ENCODE peak calls at places on chromosomes 12 and 14, in seven cellular contexts. V is AG04449, S is thoracic aorta, I is astrocyte, D is astrocyte of the spinal cord, Y is body of pancreas, Q is Caco-2. M is an unnamed sample.
A peak's percentile ranks its signal among the peaks of the same experiment; 100 is the strongest.

GRCh38 chr12:94386422-94386821 is 73.2 kb downstream of the CEP83 start:
- DNase-seq in I (peak; percentile 77), D (no peak), V (peak; percentile 12), Q (no peak), Y (no peak), S (no peak), M (peak; percentile 89)

GRCh38 chr14:72947366-72948160 is 21.3 kb downstream of the DCAF4 start:
- DNase-seq in Y (no peak), I (peak; percentile 20), S (no peak), Q (no peak), V (no peak), D (no peak), M (no peak)

GRCh38 chr12:116612436-116612835 is 53.3 kb downstream of the MAP1LC3B2 start:
- DNase-seq in Q (no peak), D (no peak), S (no peak), V (no peak), Y (no peak), I (no peak), M (no peak)

GRCh38 chr14:68364823-68365222 is 428.0 kb downstream of the ZFP36L1 start:
- DNase-seq in Y (no peak), I (peak; percentile 44), Q (no peak), S (no peak), V (no peak), D (no peak), M (peak; percentile 20)

GRCh38 chr12:110282956-110283817 is 2.1 kb downstream of the ATP2A2 start:
- DNase-seq in S (no peak), D (no peak), Q (no peak), V (no peak), I (no peak), Y (no peak), M (no peak)

GRCh38 chr12:32051511-32052299 is 54.9 kb upstream of the BICD1 start:
- DNase-seq in Y (no peak), S (no peak), V (peak; percentile 73), D (peak; percentile 87), Q (no peak), I (peak; percentile 90), M (peak; percentile 87)

GRCh38 chr12:12008931-12009611 is 61.7 kb upstream of the BCL2L14 start:
- DNase-seq in Y (no peak), I (peak; percentile 81), S (no peak), V (no peak), Q (no peak), D (peak; percentile 92), M (peak; percentile 28)

GRCh38 chr14:31994391-31995033 is 82.6 kb upstream of the ARHGAP5 start:
- DNase-seq in S (no peak), V (no peak), I (peak; percentile 75), Q (no peak), Y (no peak), D (peak; percentile 37), M (peak; percentile 53)

GRCh38 chr12:109709401-109710278 is 4.0 kb upstream of the FAM222A start:
- DNase-seq in Y (peak; percentile 56), Q (no peak), V (no peak), I (no peak), D (no peak), S (no peak), M (no peak)

GRCh38 chr12:34598851-34599529 is 576.7 kb downstream of the ALG10 start:
- DNase-seq in Q (peak; percentile 22), Y (no peak), I (no peak), V (no peak), S (no peak), D (no peak), M (no peak)

GRCh38 chr14:31909977-31910376 is 167.1 kb upstream of the ARHGAP5 start:
- DNase-seq in V (no peak), I (no peak), D (no peak), Y (no peak), S (no peak), Q (no peak), M (no peak)

GRCh38 chr12:121860257-121860656 is 1.6 kb upstream of the HPD start:
- DNase-seq in V (no peak), Q (no peak), Y (peak; percentile 44), I (no peak), S (no peak), D (no peak), M (no peak)

GRCh38 chr12:104702565-104703139 is 245.9 kb downstream of the CHST11 start:
- DNase-seq in I (no peak), Y (peak; percentile 37), S (peak; percentile 33), D (peak; percentile 18), Q (no peak), V (no peak), M (peak; percentile 80)

GRCh38 chr12:27343255-27344000 is 10.8 kb downstream of the BMAL2 start:
- DNase-seq in S (no peak), I (peak; percentile 97), Q (no peak), Y (no peak), V (peak; percentile 80), D (peak; percentile 90), M (peak; percentile 95)

GRCh38 chr12:91778938-91779400 is 366.7 kb downstream of the BTG1 start:
- DNase-seq in D (peak; percentile 86), Y (no peak), S (peak; percentile 3), Q (peak; percentile 41), V (peak; percentile 51), I (peak; percentile 91), M (peak; percentile 76)

GRCh38 chr12:98238513-98238912 is 276.9 kb upstream of the TMPO start:
- DNase-seq in V (peak; percentile 5), I (peak; percentile 84), D (peak; percentile 52), S (no peak), Q (no peak), Y (no peak), M (peak; percentile 62)

GRCh38 chr14:99407416-99407815 is 73.2 kb downstream of the SETD3 start:
- DNase-seq in Q (no peak), D (no peak), Y (no peak), I (no peak), V (no peak), S (no peak), M (no peak)

GRCh38 chr14:69937367-69937777 is 58.2 kb downstream of the SMOC1 start:
- DNase-seq in D (no peak), Q (no peak), S (no peak), V (no peak), Y (peak; percentile 19), I (no peak), M (no peak)

GRCh38 chr12:70664463-70664862 is 27.2 kb upstream of the PTPRB start:
- DNase-seq in V (no peak), Q (no peak), D (peak; percentile 47), S (no peak), I (peak; percentile 75), Y (no peak), M (peak; percentile 8)

DNA sequence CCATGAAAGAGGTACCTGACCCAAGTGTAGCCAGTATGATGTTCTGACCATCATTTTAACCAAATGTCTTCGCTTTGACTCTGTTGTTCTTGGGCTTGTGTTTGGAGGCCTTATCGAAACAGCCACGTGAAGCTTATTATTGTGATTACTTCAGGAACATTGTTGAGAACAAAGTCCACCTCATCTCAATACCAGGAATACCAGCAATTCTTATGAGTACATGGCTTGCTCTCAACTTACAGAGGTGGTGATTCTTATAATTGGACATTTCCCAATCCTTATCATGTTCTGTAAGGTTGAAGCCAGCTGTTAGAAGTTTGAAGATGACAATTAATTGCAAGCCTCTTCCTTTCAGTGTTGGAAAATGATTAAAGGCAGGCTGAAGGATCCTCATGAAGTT is 21.8 kb upstream of the RPS6KA5 start:
- DNase-seq in S (no peak), D (no peak), Q (no peak), Y (no peak), V (no peak), I (no peak), M (no peak)
- TF ChIP-seq CTCF in S (no peak), D (no peak), Q (no peak), Y (no peak), V (no peak), I (no peak), M (no peak)

DNA sequence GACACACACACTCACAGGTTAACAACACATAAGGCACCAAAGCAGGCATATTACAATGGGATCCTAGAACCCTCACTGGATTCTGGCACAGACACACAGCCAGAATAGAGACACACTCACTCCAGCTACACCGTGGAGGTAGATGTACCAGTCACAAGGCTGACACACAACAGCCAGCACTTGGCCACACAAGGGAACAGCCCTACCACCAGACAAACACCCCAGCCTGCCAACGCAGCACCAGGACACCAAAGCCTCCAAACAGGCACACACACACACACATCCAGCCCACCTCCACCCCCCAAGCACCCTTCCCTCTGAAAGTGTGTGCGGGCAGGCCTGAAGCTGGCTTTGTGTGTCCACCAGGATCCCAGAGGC is 10.9 kb upstream of the ITGB7 start:
- DNase-seq in Y (no peak), S (no peak), I (no peak), Q (no peak), D (no peak), V (no peak), M (no peak)
- H3K4me3 ChIP-seq in Y (no peak overlapping the region), S (peak overlapping the region; percentile 82), I (peak overlapping the region; percentile 41), Q (no peak overlapping the region), D (peak overlapping the region; percentile 57), V (peak overlapping the region; percentile 95), M (peak overlapping the region; percentile 66)

DNA sequence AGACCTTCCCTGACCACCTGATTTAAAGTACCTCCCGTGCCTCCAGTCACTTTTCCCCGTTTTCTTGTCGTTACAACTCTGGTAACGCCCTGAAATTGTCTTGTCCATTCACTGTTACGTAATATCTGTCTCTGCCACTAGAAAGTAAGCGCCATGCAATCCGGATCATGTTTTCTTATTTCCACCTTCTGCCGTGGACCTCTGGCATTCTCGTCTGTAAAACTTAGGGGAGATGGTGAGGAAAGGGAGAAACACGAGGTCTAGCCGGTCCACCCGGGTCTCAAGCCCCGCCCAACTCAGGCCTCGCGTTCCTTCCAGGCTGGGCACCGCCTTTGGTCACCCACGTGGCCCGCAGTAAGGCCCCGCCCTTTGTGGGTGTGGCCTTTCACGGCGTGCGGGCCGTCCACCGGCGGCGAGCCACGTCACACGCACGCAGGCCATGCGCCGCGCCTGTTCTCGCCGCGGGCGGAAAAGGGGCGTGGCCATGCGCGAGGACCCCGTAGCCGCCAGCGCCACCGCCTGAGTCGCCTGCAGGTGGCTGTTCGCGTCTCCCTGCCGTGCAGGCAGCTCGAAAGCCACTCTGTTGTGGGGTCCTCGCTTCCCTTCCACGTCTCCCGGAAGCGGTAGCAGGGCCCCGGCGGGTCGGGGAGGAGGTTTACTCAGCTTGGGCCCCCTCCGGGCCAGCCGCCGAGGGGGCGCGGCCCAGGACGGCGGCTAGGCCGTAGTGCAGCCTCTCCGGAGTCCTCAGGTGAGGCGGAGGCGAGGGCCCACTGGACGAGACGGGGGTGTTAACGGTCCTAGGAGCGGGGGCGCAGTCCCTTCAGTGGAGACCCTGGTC is at the start of gene GOLGA5:
- DNase-seq in Y (peak; percentile 99), V (peak; percentile 86), Q (peak; percentile 97), D (peak; percentile 98), S (peak; percentile 81), I (peak; percentile 87), M (peak; percentile 98)
- TF ChIP-seq CTCF in Y (no peak), V (no peak), Q (no peak), D (no peak), S (peak; percentile 24), I (no peak), M (no peak)

DNA sequence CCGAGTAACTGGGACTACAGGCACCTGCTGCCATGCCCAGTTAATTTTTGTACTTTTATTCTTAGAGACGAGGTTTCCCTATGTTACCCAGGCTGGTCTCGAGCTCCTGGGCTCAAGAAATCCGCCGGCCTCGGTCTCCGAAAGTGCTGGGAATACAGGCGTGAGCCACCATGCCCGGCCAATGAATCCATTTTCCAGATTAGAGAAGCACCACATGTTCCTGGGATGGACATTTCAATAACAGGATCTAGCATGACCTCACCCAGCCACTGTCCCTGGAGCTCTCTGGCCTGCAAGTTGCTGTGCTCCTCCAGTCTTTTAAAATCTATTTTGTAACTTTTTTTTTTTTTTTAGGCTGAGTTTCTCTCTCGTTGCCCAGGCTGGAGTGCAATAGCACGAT is 2.2 kb downstream of the GPR132 start:
- DNase-seq in S (no peak), V (no peak), Q (no peak), D (no peak), Y (no peak), I (no peak), M (no peak)
- H3K4me3 ChIP-seq in S (peak overlapping the region; percentile 11), V (no peak overlapping the region), Q (no peak overlapping the region), D (no peak overlapping the region), Y (no peak overlapping the region), I (no peak overlapping the region), M (no peak overlapping the region)